ENCODE peak calls at places on chromosomes 11 and 22, in six cellular contexts. Y is SK-MEL-5; Z is naive thymus-derived CD8-positive, alpha-beta T cell; V is AG09319; K is non-pigmented ciliary epithelial cell; D is hippocampal formation. X is an unnamed sample.

GRCh38 chr11:61118004-61118403 is 15.7 kb downstream of the CD5 start:
- DNase-seq in V (no peak), D (no peak), Z (no peak), K (no peak), Y (no peak), X (no peak)

GRCh38 chr22:23110922-23111527 is 30.8 kb downstream of the RSPH14 start:
- DNase-seq in K (no peak), D (no peak), Z (no peak), Y (no peak), V (no peak), X (no peak)

GRCh38 chr22:36619797-36620390 is 83.7 kb downstream of the CACNG2 start:
- DNase-seq in K (no peak), Y (no peak), V (no peak), Z (no peak), D (no peak), X (no peak)

GRCh38 chr11:8601376-8602133 is 7.5 kb upstream of the STK33 start:
- DNase-seq in Y (no peak), K (no peak), D (no peak), Z (no peak), V (no peak), X (no peak)

GRCh38 chr11:43282607-43283440 is 29.0 kb upstream of the API5 start:
- DNase-seq in Y (peak), K (no peak), Z (peak), V (no peak), D (no peak), X (peak)

GRCh38 chr22:36292823-36293530 is 40.0 kb downstream of the APOL1 start:
- DNase-seq in D (no peak), K (no peak), V (no peak), Z (no peak), Y (no peak), X (peak)

GRCh38 chr11:126102436-126102894 is 39.8 kb upstream of the CDON start:
- DNase-seq in K (no peak), D (no peak), Y (no peak), V (no peak), Z (no peak), X (no peak)

GRCh38 chr22:27473533-27473932 is 328.0 kb downstream of the MN1 start:
- DNase-seq in K (no peak), Y (peak), V (no peak), Z (no peak), D (no peak), X (no peak)

GRCh38 chr11:64500176-64501013 is 90.6 kb upstream of the SLC22A12 start:
- DNase-seq in V (no peak), Z (no peak), K (no peak), Y (peak), D (no peak), X (no peak)

GRCh38 chr11:100961633-100962032 is 168.0 kb downstream of the PGR start:
- DNase-seq in Y (no peak), Z (no peak), D (no peak), K (no peak), V (no peak), X (no peak)

GRCh38 chr11:60982184-60982583 is 10.7 kb downstream of the CD6 start:
- DNase-seq in D (no peak), Z (no peak), K (no peak), V (no peak), Y (no peak), X (no peak)

GRCh38 chr22:44025171-44026065 is 1.3 kb downstream of the PARVB start:
- DNase-seq in Z (no peak), K (no peak), Y (peak), D (no peak), V (no peak), X (no peak)

GRCh38 chr11:62153087-62153395 is 29.2 kb downstream of the INCENP start:
- DNase-seq in Z (no peak), Y (no peak), D (no peak), V (no peak), K (no peak), X (no peak)

GRCh38 chr11:4641501-4641900 is 2.3 kb upstream of the OR51E1 start:
- DNase-seq in Z (no peak), K (no peak), V (no peak), Y (no peak), D (no peak), X (no peak)

X was measured in CD8-positive, alpha-beta memory T cell.